ENCODE peak calls at places on chromosomes 4 and X, in four cellular contexts. H is SK-N-SH, L is hepatocyte, Z is colonic mucosa. N is an unnamed sample.

GRCh38 chr4:145681956-145682355 is 2.0 kb downstream of the C4orf51 start:
- DNase-seq in H (no peak), L (no peak), Z (no peak), N (no peak)

GRCh38 chr4:146099585-146099984 is 75.9 kb upstream of the LSM6 start:
- DNase-seq in H (no peak), L (no peak), Z (no peak), N (no peak)

GRCh38 chr4:108425988-108426387 is 194.4 kb upstream of the RPL34 start:
- DNase-seq in H (no peak), L (no peak), Z (no peak), N (peak; percentile 94)

GRCh38 chr4:4427478-4427870 is 40.6 kb downstream of the NSG1 start:
- DNase-seq in H (no peak), L (no peak), Z (no peak), N (peak; percentile 33)

GRCh38 chrX:79506001-79506400 is 138.9 kb upstream of the ITM2A start:
- DNase-seq in H (no peak), L (no peak), Z (no peak), N (no peak)

GRCh38 chr4:115596265-115597001 is 483.0 kb upstream of the NDST4 start:
- DNase-seq in H (no peak), L (no peak), Z (no peak), N (no peak)

GRCh38 chrX:11557120-11557519 is 108.6 kb downstream of the ARHGAP6 start:
- DNase-seq in H (no peak), L (no peak), Z (no peak), N (peak; percentile 61)

GRCh38 chrX:2320580-2321327 is 180.0 kb downstream of the DHRSX start:
- DNase-seq in H (peak; percentile 37), L (peak; percentile 81), Z (no peak), N (no peak)

GRCh38 chr4:185143596-185143969 is 517 bp downstream of the SLC25A4 start:
- DNase-seq in H (peak; percentile 65), L (peak; percentile 50), Z (peak; percentile 49), N (peak; percentile 12)

GRCh38 chrX:3743821-3744439 is 30.5 kb upstream of the PRKX start:
- DNase-seq in H (no peak), L (no peak), Z (peak; percentile 23), N (no peak)

GRCh38 chrX:101462892-101463291 is 22.4 kb upstream of the ARMCX4 start:
- DNase-seq in H (peak; percentile 38), L (no peak), Z (no peak), N (no peak)

GRCh38 chrX:106039920-106040319 is 1.4 kb upstream of the SERPINA7 start:
- DNase-seq in H (no peak), L (peak; percentile 23), Z (peak; percentile 19), N (no peak)

GRCh38 chrX:109840585-109840984 is 107.5 kb upstream of the ACSL4 start:
- DNase-seq in H (no peak), L (peak; percentile 50), Z (peak; percentile 20), N (peak; percentile 95)

GRCh38 chr4:12633058-12633651 is 851.0 kb downstream of the RAB28 start:
- DNase-seq in H (peak; percentile 48), L (peak; percentile 91), Z (peak; percentile 87), N (peak; percentile 25)

GRCh38 chr4:156889616-156890594 is 81.7 kb downstream of the PDGFC start:
- DNase-seq in H (no peak), L (no peak), Z (no peak), N (peak; percentile 78)

GRCh38 chrX:70046978-70047377 is 2.8 kb downstream of the AWAT2 start:
- DNase-seq in H (no peak), L (no peak), Z (no peak), N (no peak)

GRCh38 chrX:21745756-21746155 is 12.2 kb downstream of the SMPX start:
- DNase-seq in H (peak; percentile 15), L (peak; percentile 24), Z (peak; percentile 47), N (no peak)

GRCh38 chr4:27463816-27464215 is 603.2 kb downstream of the STIM2 start:
- DNase-seq in H (no peak), L (no peak), Z (no peak), N (peak; percentile 79)

GRCh38 chr4:156109943-156110925 is 156.6 kb upstream of the CTSO start:
- DNase-seq in H (no peak), L (peak; percentile 28), Z (no peak), N (peak; percentile 18)

GRCh38 chr4:125650557-125650956 is 335.8 kb downstream of the FAT4 start:
- DNase-seq in H (no peak), L (no peak), Z (no peak), N (no peak)

GRCh38 chr4:38364383-38364963 is 299.5 kb upstream of the KLF3 start:
- DNase-seq in H (peak; percentile 12), L (no peak), Z (no peak), N (no peak)

GRCh38 chr4:102535398-102536082 is 34.4 kb downstream of the NFKB1 start:
- DNase-seq in H (no peak), L (no peak), Z (no peak), N (peak; percentile 81)

GRCh38 chrX:136975642-136976518 is 57.9 kb downstream of the GPR101 start:
- DNase-seq in H (no peak), L (no peak), Z (no peak), N (no peak)

GRCh38 chrX:2237976-2238375 is 262.8 kb downstream of the DHRSX start:
- DNase-seq in H (no peak), L (no peak), Z (no peak), N (no peak)

GRCh38 chr4:137213372-137214173 is 318.7 kb downstream of the PCDH18 start:
- DNase-seq in H (no peak), L (no peak), Z (no peak), N (peak; percentile 38)

GRCh38 chr4:1250921-1251772 is 2.2 kb upstream of the CTBP1 start:
- DNase-seq in H (no peak), L (peak; percentile 2), Z (no peak), N (no peak)

GRCh38 chr4:41657561-41657960 is 91.0 kb downstream of the PHOX2B start:
- DNase-seq in H (no peak), L (no peak), Z (no peak), N (no peak)

GRCh38 chr4:6881908-6882307 is 27.7 kb upstream of the TBC1D14 start:
- DNase-seq in H (no peak), L (no peak), Z (no peak), N (no peak)

GRCh38 chr4:158996669-158997074 is 106.2 kb upstream of the RAPGEF2 start:
- DNase-seq in H (no peak), L (peak; percentile 34), Z (no peak), N (peak; percentile 97)

GRCh38 chrX:153814591-153815315 is 15.6 kb downstream of the PDZD4 start:
- DNase-seq in H (no peak), L (no peak), Z (no peak), N (no peak)

GRCh38 chr4:76590847-76591281 is 155.8 kb downstream of the SHROOM3 start:
- DNase-seq in H (no peak), L (no peak), Z (no peak), N (peak; percentile 82)

GRCh38 chr4:76605099-76605563 is 170.1 kb downstream of the SHROOM3 start:
- DNase-seq in H (no peak), L (no peak), Z (no peak), N (no peak)

GRCh38 chr4:23887989-23888388 is 1.9 kb downstream of the PPARGC1A start:
- DNase-seq in H (no peak), L (no peak), Z (no peak), N (no peak)
- H3K4me1 ChIP-seq in H (no peaks in the 10 kb centered on the region), L (no peaks in the 10 kb centered on the region), Z (no peaks in the 10 kb centered on the region), N (peaks cover 21% of the 10 kb centered on the region)

GRCh38 chrX:150506020-150506419 is 62.4 kb upstream of the MTM1 start:
- DNase-seq in H (no peak), L (no peak), Z (no peak), N (no peak)

GRCh38 chrX:150504399-150505186 is 63.8 kb upstream of the MTM1 start:
- DNase-seq in H (peak; percentile 26), L (no peak), Z (no peak), N (peak; percentile 18)

GRCh38 chrX:150508018-150508417 is 60.4 kb upstream of the MTM1 start:
- DNase-seq in H (no peak), L (no peak), Z (no peak), N (no peak)

GRCh38 chrX:150507251-150507856 is 61.1 kb upstream of the MTM1 start:
- DNase-seq in H (no peak), L (no peak), Z (peak; percentile 41), N (no peak)

GRCh38 chrX:150506486-150506885 is 61.9 kb upstream of the MTM1 start:
- DNase-seq in H (no peak), L (no peak), Z (no peak), N (no peak)
- H3K27ac ChIP-seq in H (no peak overlapping the region), L (no peak overlapping the region), Z (no peak overlapping the region), N (no peak overlapping the region)

GRCh38 chr4:9703391-9703790 is 78.0 kb upstream of the DRD5 start:
- DNase-seq in H (peak; percentile 58), L (peak; percentile 64), Z (peak; percentile 88), N (no peak)
- TF ChIP-seq CTCF in H (peak; percentile 27), L (peak; percentile 64), Z (peak; percentile 66), N (peak; percentile 42)

GRCh38 chr4:152106113-152106763 is 345.4 kb upstream of the GATB start:
- DNase-seq in H (no peak), L (peak; percentile 90), Z (peak; percentile 77), N (peak; percentile 95)

GRCh38 chr4:152109585-152110509 is 349.0 kb upstream of the GATB start:
- DNase-seq in H (no peak), L (no peak), Z (no peak), N (no peak)

GRCh38 chr4:152106781-152107321 is 346.0 kb upstream of the GATB start:
- DNase-seq in H (no peak), L (no peak), Z (no peak), N (peak; percentile 30)

GRCh38 chr4:152110780-152111179 is 350.0 kb upstream of the GATB start:
- DNase-seq in H (no peak), L (no peak), Z (no peak), N (no peak)

GRCh38 chr4:152107736-152108500 is 347.1 kb upstream of the GATB start:
- DNase-seq in H (no peak), L (no peak), Z (no peak), N (no peak)
- H3K4me1 ChIP-seq in H (peaks cover 11% of the 10 kb centered on the region), L (peaks cover 15% of the 10 kb centered on the region), Z (no peaks in the 10 kb centered on the region), N (peaks cover 13% of the 10 kb centered on the region)

GRCh38 chrX:39171686-39172085 is 370.4 kb downstream of the MID1IP1 start:
- DNase-seq in H (no peak), L (no peak), Z (no peak), N (no peak)

GRCh38 chrX:39175418-39176057 is 374.3 kb downstream of the MID1IP1 start:
- DNase-seq in H (no peak), L (no peak), Z (no peak), N (no peak)

GRCh38 chrX:39176105-39176504 is 374.8 kb downstream of the MID1IP1 start:
- DNase-seq in H (no peak), L (no peak), Z (no peak), N (no peak)

GRCh38 chrX:39170432-39170831 is 369.2 kb downstream of the MID1IP1 start:
- DNase-seq in H (no peak), L (no peak), Z (no peak), N (no peak)

DNA sequence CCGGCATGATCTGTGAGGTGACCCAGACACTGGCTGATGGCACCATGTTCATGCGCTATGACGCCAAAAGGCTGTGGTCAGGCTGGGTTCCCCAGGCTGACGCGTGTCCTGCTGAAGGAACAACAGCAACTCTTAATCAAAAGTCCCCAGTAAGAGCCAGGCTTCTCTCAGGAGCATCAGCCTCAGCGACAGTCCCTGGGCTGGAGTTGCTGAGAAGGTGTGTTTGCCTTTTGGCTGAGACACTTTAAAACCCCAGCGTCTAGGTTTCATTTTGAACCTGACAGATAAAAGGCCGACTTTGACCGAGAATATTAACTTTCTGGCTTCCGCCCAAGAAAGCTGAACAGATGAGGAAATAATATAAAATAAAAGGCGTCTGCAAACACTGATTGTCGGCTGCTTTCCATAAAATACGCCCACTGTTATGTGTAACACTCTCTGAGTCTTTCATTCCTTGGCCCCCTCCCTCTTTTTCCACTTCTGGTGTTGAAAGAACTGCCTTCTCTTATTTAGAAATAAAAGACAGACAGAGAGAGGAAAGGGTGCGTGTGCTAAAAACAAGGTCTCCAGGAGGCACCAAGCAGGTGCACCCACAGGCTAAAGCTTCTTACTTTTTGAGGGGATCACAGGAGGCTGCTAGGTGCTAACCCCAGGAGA is 373.6 kb downstream of the MID1IP1 start:
- DNase-seq in H (no peak), L (peak; percentile 34), Z (peak; percentile 67), N (no peak)
- H3K27ac ChIP-seq in H (no peak overlapping the region), L (peak overlapping the region; percentile 41), Z (peak overlapping the region; percentile 0), N (no peak overlapping the region)